ENCODE peak calls at places on chromosomes 1 and 21, in four cellular contexts. R is body of pancreas; I is CD8-positive, alpha-beta T cell; C is adrenal gland. X is an unnamed sample.

GRCh38 chr1:157234705-157235273 is 96.6 kb upstream of the ETV3 start:
- DNase-seq in I (no peak), R (no peak), C (no peak), X (no peak)

GRCh38 chr21:39863111-39863510 is 4.1 kb upstream of the PCP4 start:
- DNase-seq in R (peak; percentile 31), C (no peak), I (no peak), X (no peak)

GRCh38 chr21:33801424-33802405 is 113.9 kb downstream of the ATP5PO start:
- DNase-seq in C (no peak), I (no peak), R (peak; percentile 53), X (peak; percentile 73)

GRCh38 chr1:96971849-96972602 is 250.4 kb downstream of the PTBP2 start:
- DNase-seq in C (no peak), R (no peak), I (no peak), X (no peak)

GRCh38 chr1:35031103-35031452 is 667 bp downstream of the ZMYM6 start:
- DNase-seq in C (peak; percentile 30), R (peak; percentile 18), I (peak; percentile 54), X (no peak)

GRCh38 chr1:244757091-244757939 is 78.1 kb upstream of the COX20 start:
- DNase-seq in C (no peak), R (no peak), I (no peak), X (no peak)

GRCh38 chr1:205536759-205537361 is 32.4 kb downstream of the CDK18 start:
- DNase-seq in R (peak; percentile 70), I (no peak), C (no peak), X (no peak)

GRCh38 chr1:200561856-200562214 is 58.7 kb downstream of the KIF14 start:
- DNase-seq in I (no peak), C (no peak), R (no peak), X (no peak)

GRCh38 chr1:218171302-218171893 is 113.7 kb upstream of the RRP15 start:
- DNase-seq in I (no peak), R (no peak), C (no peak), X (no peak)

GRCh38 chr1:220521755-220522154 is 6.2 kb upstream of the MARK1 start:
- DNase-seq in I (no peak), R (no peak), C (no peak), X (no peak)

GRCh38 chr21:37860416-37860815 is 55.8 kb downstream of the KCNJ6 start:
- DNase-seq in I (no peak), C (no peak), R (no peak), X (no peak)

GRCh38 chr1:48767957-48768510 is 8.7 kb downstream of the BEND5 start:
- DNase-seq in R (no peak), C (no peak), I (no peak), X (no peak)

GRCh38 chr21:45768741-45769049 is 125.2 kb downstream of the PCBP3 start:
- DNase-seq in R (no peak), C (no peak), I (no peak), X (no peak)

GRCh38 chr1:86419277-86419903 is 4.6 kb upstream of the CLCA2 start:
- DNase-seq in C (no peak), R (no peak), I (peak; percentile 48), X (no peak)

GRCh38 chr1:41122851-41123518 is 101.5 kb upstream of the SLFNL1 start:
- DNase-seq in R (peak; percentile 36), C (no peak), I (no peak), X (no peak)

GRCh38 chr1:43554444-43554992 is 23.8 kb downstream of the PTPRF start:
- DNase-seq in C (no peak), R (no peak), I (peak; percentile 18), X (no peak)

GRCh38 chr1:92484472-92485373 is 2.0 kb downstream of the GFI1 start:
- DNase-seq in R (peak; percentile 54), C (no peak), I (peak; percentile 65), X (peak; percentile 42)

GRCh38 chr1:200925821-200926220 is 31.1 kb downstream of the INAVA start:
- DNase-seq in R (no peak), C (no peak), I (no peak), X (no peak)

GRCh38 chr1:223445402-223445801 is 52.2 kb downstream of the CCDC185 start:
- DNase-seq in I (no peak), R (no peak), C (no peak), X (no peak)

GRCh38 chr1:223443397-223443796 is 50.2 kb downstream of the CCDC185 start:
- DNase-seq in I (no peak), C (no peak), R (no peak), X (no peak)

DNA sequence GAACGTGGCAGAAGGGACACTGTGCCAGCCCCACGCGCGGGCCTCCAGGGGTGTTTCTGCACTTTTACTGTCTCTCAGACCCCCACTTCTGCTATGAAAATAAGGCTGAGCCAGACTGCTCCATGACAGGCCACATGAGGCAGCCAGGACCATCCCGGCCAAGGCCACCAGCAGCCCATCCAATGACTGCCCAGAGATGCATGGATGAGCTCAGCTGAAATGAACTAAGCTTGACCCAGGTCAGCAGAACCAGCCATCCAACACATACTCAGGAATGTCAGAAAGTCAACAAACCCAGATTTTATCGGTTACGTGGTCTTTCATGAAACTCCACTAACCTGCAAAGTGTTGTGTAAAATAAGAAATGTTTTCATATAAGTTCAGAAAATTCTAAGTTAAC is 51.2 kb downstream of the CCDC185 start:
- DNase-seq in I (no peak), C (no peak), R (no peak), X (no peak)
- H3K27ac ChIP-seq in I (no peak overlapping the region), C (no peak overlapping the region), R (no peak overlapping the region), X (no peak overlapping the region)

GRCh38 chr1:170721621-170722020 is 57.7 kb downstream of the PRRX1 start:
- DNase-seq in R (no peak), I (no peak), C (no peak), X (no peak)

GRCh38 chr1:170714938-170715337 is 51.0 kb downstream of the PRRX1 start:
- DNase-seq in R (no peak), I (no peak), C (no peak), X (no peak)

GRCh38 chr1:170720661-170721060 is 56.7 kb downstream of the PRRX1 start:
- DNase-seq in C (no peak), I (no peak), R (no peak), X (no peak)

GRCh38 chr1:170714163-170714562 is 50.2 kb downstream of the PRRX1 start:
- DNase-seq in I (no peak), C (no peak), R (no peak), X (no peak)

DNA sequence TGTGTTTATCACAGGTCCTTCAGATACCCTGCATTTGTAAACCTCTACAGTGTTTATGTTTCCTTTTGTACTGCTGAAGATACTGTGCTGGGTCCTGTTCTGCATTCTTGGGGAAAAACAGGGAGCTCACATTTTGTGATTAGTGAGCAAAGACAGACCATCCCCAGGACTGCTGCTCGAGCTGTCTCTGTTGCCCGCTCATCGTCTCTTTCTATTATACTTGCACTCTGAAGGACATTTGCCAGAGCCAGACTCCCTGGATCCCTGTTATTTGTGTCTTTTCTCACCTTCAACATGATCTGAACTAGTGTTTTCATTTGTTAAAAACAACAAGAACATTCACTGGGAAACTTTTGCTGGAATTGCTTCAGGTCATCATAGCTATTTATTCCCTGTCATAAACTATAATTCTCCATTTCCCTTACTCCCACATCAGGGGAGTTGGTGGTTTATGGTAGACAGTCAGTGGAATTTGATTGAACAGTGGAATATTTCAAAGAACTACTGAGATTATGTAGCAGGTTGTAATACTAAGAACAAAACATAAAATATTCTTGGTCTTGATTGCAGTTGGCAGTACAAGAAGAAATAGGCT is 53.0 kb downstream of the PRRX1 start:
- DNase-seq in C (no peak), R (no peak), I (no peak), X (no peak)
- H3K27ac ChIP-seq in C (no peak overlapping the region), R (no peak overlapping the region), I (no peak overlapping the region), X (no peak overlapping the region)

GRCh38 chr1:160081261-160081936 is at the start of gene KCNJ9:
- DNase-seq in R (no peak), I (no peak), C (no peak), X (no peak)
- H3K27ac ChIP-seq in R (no peak within 1 kb of the TSS), I (no peak within 1 kb of the TSS), C (no peak within 1 kb of the TSS), X (no peak within 1 kb of the TSS)

DNA sequence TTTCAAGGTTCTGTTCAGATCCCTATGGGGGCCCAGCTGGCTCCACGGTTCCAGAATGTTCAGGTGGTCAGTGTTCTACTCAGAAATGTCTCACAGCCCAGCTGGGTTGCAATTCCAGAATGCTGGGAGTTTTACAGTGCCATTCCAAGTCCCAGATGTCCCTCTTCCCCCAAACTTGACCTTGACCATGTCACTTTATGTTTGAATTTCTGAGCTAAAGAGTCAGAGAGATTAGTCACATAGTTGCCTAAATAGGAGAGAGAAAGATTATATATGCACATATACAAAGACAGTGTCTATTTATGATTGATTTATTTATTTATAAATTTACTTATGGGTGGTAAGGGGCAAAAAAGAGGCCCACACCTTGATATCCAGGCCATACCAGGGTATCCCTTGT is 2.5 kb downstream of the GPR3 start:
- DNase-seq in I (no peak), R (no peak), C (no peak), X (no peak)
- H3K27ac ChIP-seq in I (no peak overlapping the region), R (no peak overlapping the region), C (no peak overlapping the region), X (no peak overlapping the region)

DNA sequence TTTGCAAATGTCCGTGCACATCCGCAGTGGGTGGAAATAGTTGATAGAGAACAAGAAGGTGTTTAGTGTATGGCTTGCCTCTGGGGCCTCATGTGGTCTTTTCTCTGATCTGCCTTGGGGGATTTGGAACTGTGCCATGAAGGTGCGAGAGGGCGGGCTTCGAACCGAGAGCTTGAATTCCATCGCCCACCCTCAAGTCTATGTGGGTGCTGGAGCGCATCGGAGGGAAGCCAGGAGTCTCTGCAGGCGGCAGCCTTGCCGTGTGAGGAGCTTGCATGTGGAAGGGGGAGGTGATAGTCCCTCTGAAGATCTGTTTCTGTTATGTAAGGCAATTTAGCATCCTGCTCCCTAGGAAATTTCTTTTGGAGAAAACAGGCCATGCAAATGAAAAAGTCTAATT is 119.6 kb downstream of the HUNK start:
- DNase-seq in R (no peak), C (no peak), I (no peak), X (no peak)
- H3K27ac ChIP-seq in R (no peak overlapping the region), C (no peak overlapping the region), I (no peak overlapping the region), X (no peak overlapping the region)

GRCh38 chr1:182604835-182605164 is 611 bp upstream of the RGS16 start:
- DNase-seq in R (no peak), C (no peak), I (no peak), X (no peak)

GRCh38 chr1:182601926-182602325 is 2.3 kb downstream of the RGS16 start:
- DNase-seq in R (no peak), I (no peak), C (no peak), X (no peak)

GRCh38 chr1:182602945-182603645 is 1.1 kb downstream of the RGS16 start:
- DNase-seq in C (no peak), I (no peak), R (no peak), X (no peak)

GRCh38 chr1:182603646-182604127 is 502 bp downstream of the RGS16 start:
- DNase-seq in R (peak; percentile 42), I (no peak), C (no peak), X (no peak)

GRCh38 chr1:182604128-182604834 is at the start of gene RGS16:
- DNase-seq in I (peak; percentile 91), C (peak; percentile 92), R (peak; percentile 94), X (peak; percentile 96)
- H3K27ac ChIP-seq in I (no peak within 1 kb of the TSS), C (no peak within 1 kb of the TSS), R (peak within 1 kb of the TSS; percentile 31), X (no peak within 1 kb of the TSS)

GRCh38 chr1:20508411-20508771 is 440 bp upstream of the MUL1 start:
- DNase-seq in R (no peak), I (no peak), C (no peak), X (no peak)
- H3K27ac ChIP-seq in R (peak overlapping the region; percentile 62), I (peak overlapping the region; percentile 99), C (peak overlapping the region; percentile 72), X (peak overlapping the region; percentile 55)

DNA sequence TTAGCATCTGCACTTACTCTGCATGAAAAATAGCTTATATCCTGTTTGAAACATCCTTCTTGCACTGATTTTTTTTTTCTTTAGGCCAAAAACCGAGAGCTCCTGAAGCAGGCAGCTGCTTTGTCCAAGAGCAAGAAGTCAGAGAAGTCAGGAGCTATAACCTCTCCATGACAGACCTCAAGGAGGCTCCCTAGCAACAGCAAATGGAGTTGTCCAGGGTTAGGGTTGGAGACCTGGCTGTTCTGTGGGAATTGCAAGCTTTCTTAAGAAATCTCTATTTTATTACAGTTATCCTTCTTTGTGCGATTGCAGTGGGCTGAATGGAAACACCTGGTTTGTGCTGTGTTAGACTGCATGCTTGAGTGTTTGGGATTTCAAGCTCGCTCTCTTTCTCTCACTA is 12.6 kb upstream of the STX12 start:
- DNase-seq in R (no peak), C (no peak), I (no peak), X (no peak)
- H3K27ac ChIP-seq in R (no peak overlapping the region), C (no peak overlapping the region), I (no peak overlapping the region), X (no peak overlapping the region)

X was measured in right lobe of liver.